ENCODE peak calls at places on chromosomes 12 and 14, in four cellular contexts. V is HEK293T, N is K562, L is HepG2. P is an unnamed sample.

GRCh38 chr12:93707836-93708235 is 30.7 kb downstream of the CRADD start:
- DNase-seq in V (no peak), N (no peak), L (peak), P (no peak)

GRCh38 chr14:52048641-52049204 is 20.1 kb downstream of the NID2 start:
- DNase-seq in V (no peak), N (no peak), L (no peak), P (no peak)

GRCh38 chr14:80390911-80391310 is 179.6 kb upstream of the DIO2 start:
- DNase-seq in V (no peak), N (no peak), L (no peak), P (no peak)

GRCh38 chr12:121240484-121241202 is 30.7 kb downstream of the P2RX4 start:
- DNase-seq in V (no peak), N (peak), L (no peak), P (no peak)

GRCh38 chr12:26293612-26294011 is 98.2 kb downstream of the SSPN start:
- DNase-seq in V (no peak), N (no peak), L (no peak), P (no peak)

GRCh38 chr14:81990312-81990761 is 456.7 kb upstream of the SEL1L start:
- DNase-seq in V (peak), N (peak), L (peak), P (peak)

GRCh38 chr12:15854916-15855315 is 27.3 kb upstream of the STRAP start:
- DNase-seq in V (no peak), N (no peak), L (no peak), P (no peak)

GRCh38 chr12:39619660-39620433 is at the start of gene ABCD2:
- DNase-seq in V (peak), N (peak), L (peak), P (peak)

GRCh38 chr14:94139006-94139405 is 9.6 kb upstream of the IFI27L2 start:
- DNase-seq in V (no peak), N (no peak), L (no peak), P (no peak)

GRCh38 chr14:56371737-56372136 is 207.9 kb upstream of the TMEM260 start:
- DNase-seq in V (no peak), N (no peak), L (no peak), P (no peak)

GRCh38 chr12:6113691-6114475 is 10.6 kb downstream of the VWF start:
- DNase-seq in V (no peak), N (no peak), L (no peak), P (no peak)

GRCh38 chr14:100914597-100915021 is 11.1 kb upstream of the RTL1 start:
- DNase-seq in V (no peak), N (no peak), L (no peak), P (no peak)

GRCh38 chr12:104579716-104580495 is 123.2 kb downstream of the CHST11 start:
- DNase-seq in V (no peak), N (no peak), L (no peak), P (peak)

GRCh38 chr12:22275847-22276246 is 58.7 kb downstream of the ST8SIA1 start:
- DNase-seq in V (no peak), N (no peak), L (no peak), P (no peak)

GRCh38 chr14:36508418-36509051 is 11.5 kb downstream of the NKX2-1 start:
- DNase-seq in V (no peak), N (no peak), L (no peak), P (no peak)

GRCh38 chr12:57889541-57889989 is 43.0 kb upstream of the CTDSP2 start:
- DNase-seq in V (no peak), N (no peak), L (no peak), P (no peak)

GRCh38 chr12:71166280-71166679 is 8.5 kb upstream of the TSPAN8 start:
- DNase-seq in V (no peak), N (no peak), L (no peak), P (no peak)

GRCh38 chr14:95463173-95463901 is 53.1 kb downstream of the SYNE3 start:
- DNase-seq in V (no peak), N (no peak), L (no peak), P (no peak)

GRCh38 chr14:103732868-103733626 is 17.4 kb downstream of the ZFYVE21 start:
- DNase-seq in V (no peak), N (no peak), L (no peak), P (no peak)

GRCh38 chr12:93351726-93352125 is 26.0 kb upstream of the NUDT4 start:
- DNase-seq in V (no peak), N (no peak), L (no peak), P (no peak)

GRCh38 chr12:57845478-57846284 is 848 bp downstream of the CTDSP2 start:
- DNase-seq in V (peak), N (peak), L (peak), P (no peak)

GRCh38 chr12:109554761-109555160 is 18.5 kb downstream of the MMAB start:
- DNase-seq in V (no peak), N (no peak), L (no peak), P (no peak)

GRCh38 chr12:118290130-118290529 is 82.6 kb downstream of the TAOK3 start:
- DNase-seq in V (no peak), N (no peak), L (no peak), P (no peak)

GRCh38 chr12:113825705-113826104 is 140.4 kb downstream of the RBM19 start:
- DNase-seq in V (no peak), N (no peak), L (no peak), P (no peak)

GRCh38 chr14:59292028-59292427 is 103.6 kb downstream of the DAAM1 start:
- DNase-seq in V (no peak), N (no peak), L (no peak), P (no peak)

GRCh38 chr12:32501835-32502333 is 102.5 kb downstream of the FGD4 start:
- DNase-seq in V (peak), N (no peak), L (peak), P (no peak)

GRCh38 chr14:77248666-77249065 is 22.3 kb downstream of the NGB start:
- DNase-seq in V (no peak), N (no peak), L (no peak), P (no peak)

GRCh38 chr14:93748208-93749080 is 39.8 kb downstream of the PRIMA1 start:
- DNase-seq in V (no peak), N (no peak), L (peak), P (no peak)

GRCh38 chr14:25431211-25432076 is 381.5 kb upstream of the STXBP6 start:
- DNase-seq in V (peak), N (no peak), L (peak), P (no peak)

GRCh38 chr14:101561145-101561896 is at the start of gene DIO3:
- DNase-seq in V (peak), N (no peak), L (no peak), P (no peak)

GRCh38 chr14:103143535-103143934 is 20.3 kb downstream of the TNFAIP2 start:
- DNase-seq in V (no peak), N (no peak), L (no peak), P (no peak)

GRCh38 chr12:100955139-100955538 is 160.6 kb downstream of the ANO4 start:
- DNase-seq in V (no peak), N (no peak), L (peak), P (no peak)

GRCh38 chr12:54240971-54241588 is 38.8 kb downstream of the CBX5 start:
- DNase-seq in V (no peak), N (no peak), L (no peak), P (peak)

GRCh38 chr14:51331651-51332367 is 91.8 kb downstream of the TMX1 start:
- DNase-seq in V (no peak), N (no peak), L (no peak), P (no peak)

GRCh38 chr12:58639323-58639934 is 280.9 kb downstream of the LRIG3 start:
- DNase-seq in V (no peak), N (no peak), L (no peak), P (no peak)

GRCh38 chr14:50920482-50921225 is 23.6 kb downstream of the PYGL start:
- DNase-seq in V (no peak), N (no peak), L (peak), P (no peak)

GRCh38 chr14:39025810-39026627 is 77.0 kb downstream of the SEC23A start:
- DNase-seq in V (no peak), N (no peak), L (peak), P (no peak)

GRCh38 chr14:25110101-25110500 is 60.2 kb upstream of the STXBP6 start:
- DNase-seq in V (no peak), N (no peak), L (no peak), P (no peak)

GRCh38 chr14:69611264-69612013 is at the start of gene SUSD6:
- DNase-seq in V (peak), N (peak), L (peak), P (no peak)

GRCh38 chr14:69612759-69613145 is 1.4 kb downstream of the SUSD6 start:
- DNase-seq in V (no peak), N (no peak), L (no peak), P (no peak)

GRCh38 chr14:69612014-69612758 is 790 bp downstream of the SUSD6 start:
- DNase-seq in V (peak), N (no peak), L (no peak), P (no peak)

GRCh38 chr14:69610859-69611263 is 535 bp upstream of the SUSD6 start:
- DNase-seq in V (no peak), N (no peak), L (no peak), P (no peak)

DNA sequence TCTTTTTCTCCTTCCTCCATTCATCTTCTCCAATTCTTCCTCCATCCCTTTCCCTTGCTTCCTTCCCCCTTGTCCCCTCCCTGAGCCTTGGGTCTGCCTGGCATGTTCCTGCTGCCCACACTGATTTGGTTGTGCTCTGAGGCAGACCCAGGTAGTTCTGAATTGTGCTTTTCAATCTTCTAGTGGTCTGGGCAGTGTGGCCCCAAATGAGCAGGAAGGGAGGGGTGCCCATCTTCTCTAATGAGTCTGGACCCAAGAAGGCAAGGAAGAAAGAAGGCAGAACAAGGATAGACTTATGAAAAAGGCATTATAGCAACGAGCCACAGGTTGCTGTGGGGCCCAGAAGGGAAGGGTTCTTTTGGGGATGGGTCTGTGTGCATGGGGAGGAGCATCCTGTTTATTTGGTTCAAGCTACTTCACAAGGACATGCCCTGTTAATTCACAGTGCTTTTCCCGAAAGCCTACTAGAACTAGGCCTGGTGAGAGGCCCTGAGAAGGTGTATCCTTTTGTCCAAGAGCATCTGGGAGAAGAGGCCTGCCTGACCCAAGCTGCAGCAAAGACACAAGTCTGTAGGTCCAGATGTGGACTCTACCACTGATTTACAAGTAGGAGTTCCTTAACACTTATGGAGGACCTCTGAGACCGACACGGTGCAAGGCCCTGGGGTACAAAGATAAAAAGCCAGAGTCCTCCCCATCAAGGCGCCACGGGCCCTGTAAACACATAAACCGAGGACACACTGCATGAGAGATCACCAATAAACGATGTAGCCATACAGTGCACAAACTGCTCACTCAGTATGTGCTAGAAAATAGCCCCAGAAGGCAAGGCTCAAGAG is 1.2 kb upstream of the SUSD6 start:
- DNase-seq in V (no peak), N (no peak), L (no peak), P (no peak)
- TF ChIP-seq TARDBP in V (no peak), N (no peak), L (no peak), P (no peak)

GRCh38 chr12:132887513-132888341 is at the start of gene CHFR:
- DNase-seq in V (peak), N (peak), L (peak), P (peak)
- TF ChIP-seq TARDBP in V (no peak), N (no peak), L (peak), P (peak)

GRCh38 chr12:90954428-90954827 is 548 bp downstream of the CCER1 start:
- DNase-seq in V (no peak), N (no peak), L (no peak), P (no peak)

GRCh38 chr12:90954921-90955320 is at the start of gene CCER1:
- DNase-seq in V (no peak), N (no peak), L (no peak), P (no peak)

GRCh38 chr12:90951418-90952110 is 3.4 kb downstream of the CCER1 start:
- DNase-seq in V (no peak), N (no peak), L (no peak), P (no peak)

GRCh38 chr12:90958995-90959394 is 4.0 kb upstream of the CCER1 start:
- DNase-seq in V (no peak), N (no peak), L (no peak), P (no peak)

GRCh38 chr12:90953956-90954421 is 987 bp downstream of the CCER1 start:
- DNase-seq in V (no peak), N (peak), L (peak), P (no peak)
- TF ChIP-seq TARDBP in V (no peak), N (no peak), L (no peak), P (no peak)

GRCh38 chr12:96068636-96069035 is 33.2 kb upstream of the LTA4H start:
- DNase-seq in V (no peak), N (no peak), L (no peak), P (no peak)
- TF ChIP-seq TARDBP in V (no peak), N (no peak), L (no peak), P (no peak)